ENCODE peak calls at places on chromosomes 13 and 19, in six cellular contexts. A, G, D, B, Y and F are unnamed samples.

GRCh38 chr19:17035842-17036424 is 9.3 kb upstream of the CPAMD8 start:
- DNase-seq in A (peak), G (no peak), D (no peak), B (no peak), Y (no peak), F (no peak)

GRCh38 chr13:31699650-31700049 is 39.7 kb upstream of the RXFP2 start:
- DNase-seq in A (no peak), G (no peak), D (no peak), B (no peak), Y (no peak), F (no peak)

GRCh38 chr19:41324921-41325639 is 15.1 kb downstream of the CCDC97 start:
- DNase-seq in A (peak), G (peak), D (no peak), B (peak), Y (peak), F (no peak)

GRCh38 chr13:25971499-25972145 is 80.2 kb downstream of the SHISA2 start:
- DNase-seq in A (no peak), G (no peak), D (no peak), B (no peak), Y (peak), F (no peak)

GRCh38 chr13:27643334-27644158 is 21.9 kb downstream of the POLR1D start:
- DNase-seq in A (no peak), G (no peak), D (no peak), B (no peak), Y (no peak), F (no peak)

GRCh38 chr13:40422588-40423235 is 243.7 kb downstream of the FOXO1 start:
- DNase-seq in A (no peak), G (no peak), D (no peak), B (no peak), Y (no peak), F (no peak)

GRCh38 chr13:85974604-85975366 is 175.6 kb upstream of the SLITRK6 start:
- DNase-seq in A (no peak), G (no peak), D (no peak), B (no peak), Y (no peak), F (no peak)

GRCh38 chr19:50909240-50910070 is 1.7 kb downstream of the KLK4 start:
- DNase-seq in A (no peak), G (peak), D (peak), B (no peak), Y (no peak), F (no peak)

GRCh38 chr13:26473571-26474230 is 83.8 kb upstream of the WASF3 start:
- DNase-seq in A (no peak), G (no peak), D (no peak), B (no peak), Y (no peak), F (peak)

GRCh38 chr13:60351326-60351725 is 45.7 kb upstream of the TDRD3 start:
- DNase-seq in A (no peak), G (no peak), D (no peak), B (peak), Y (no peak), F (no peak)

GRCh38 chr13:48078251-48078656 is 16.6 kb downstream of the MED4 start:
- DNase-seq in A (no peak), G (no peak), D (no peak), B (no peak), Y (no peak), F (no peak)

GRCh38 chr13:65783383-65783782 is 1446.8 kb downstream of the PCDH9 start:
- DNase-seq in A (no peak), G (no peak), D (no peak), B (no peak), Y (peak), F (no peak)

GRCh38 chr13:29771247-29771646 is 79.2 kb downstream of the UBL3 start:
- DNase-seq in A (no peak), G (no peak), D (no peak), B (peak), Y (no peak), F (no peak)

GRCh38 chr13:21344662-21345176 is 114.4 kb downstream of the ZDHHC20 start:
- DNase-seq in A (no peak), G (no peak), D (no peak), B (no peak), Y (no peak), F (no peak)

GRCh38 chr19:29507081-29507860 is 18.5 kb upstream of the VSTM2B start:
- DNase-seq in A (peak), G (no peak), D (no peak), B (no peak), Y (peak), F (no peak)

GRCh38 chr13:84121456-84121855 is 239.2 kb upstream of the SLITRK1 start:
- DNase-seq in A (no peak), G (no peak), D (no peak), B (no peak), Y (no peak), F (no peak)

GRCh38 chr13:43326100-43326499 is 302.7 kb downstream of the DNAJC15 start:
- DNase-seq in A (no peak), G (no peak), D (no peak), B (no peak), Y (no peak), F (no peak)

GRCh38 chr13:43325636-43326035 is 302.2 kb downstream of the DNAJC15 start:
- DNase-seq in A (no peak), G (no peak), D (no peak), B (no peak), Y (no peak), F (no peak)

GRCh38 chr19:17671906-17672305 is 16.2 kb downstream of the UNC13A start:
- DNase-seq in A (no peak), G (no peak), D (no peak), B (peak), Y (no peak), F (no peak)

GRCh38 chr13:109667754-109668360 is 118.5 kb downstream of the IRS2 start:
- DNase-seq in A (no peak), G (no peak), D (no peak), B (no peak), Y (no peak), F (no peak)

GRCh38 chr19:10566658-10567410 is 1.0 kb upstream of the KRI1 start:
- DNase-seq in A (no peak), G (no peak), D (no peak), B (no peak), Y (peak), F (no peak)

GRCh38 chr13:20049558-20050473 is 91.3 kb downstream of the ZMYM2 start:
- DNase-seq in A (no peak), G (no peak), D (no peak), B (no peak), Y (no peak), F (no peak)

GRCh38 chr19:33225458-33225925 is at the start of gene SLC7A10:
- DNase-seq in A (no peak), G (no peak), D (no peak), B (no peak), Y (no peak), F (no peak)

DNA sequence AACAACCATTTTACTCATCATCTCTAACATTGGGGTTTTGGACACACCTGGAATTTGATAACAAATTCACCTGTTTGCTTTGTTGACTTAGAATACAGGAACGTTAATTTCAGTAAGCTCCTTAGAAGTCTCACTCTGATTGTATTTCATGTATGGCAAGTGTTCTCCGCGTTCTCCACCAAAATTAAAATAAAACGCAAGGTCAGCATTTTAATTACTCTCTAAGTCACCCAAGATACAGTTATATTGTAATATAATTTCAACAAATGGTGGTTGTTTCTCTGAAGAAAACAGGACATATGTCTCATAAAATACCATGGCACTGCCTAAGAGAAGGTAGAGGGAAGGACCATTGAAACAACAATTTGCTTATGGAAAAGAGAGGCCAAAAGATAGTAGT is 742.1 kb downstream of the LIG4 start:
- DNase-seq in A (no peak), G (no peak), D (no peak), B (no peak), Y (no peak), F (no peak)
- TF ChIP-seq CTCF in A (no peak), G (no peak), D (no peak), B (no peak), Y (no peak), F (no peak)

GRCh38 chr19:45781282-45782161 is 768 bp downstream of the DMPK start:
- DNase-seq in A (peak), G (peak), D (no peak), B (no peak), Y (no peak), F (no peak)

GRCh38 chr19:45782820-45783785 is 813 bp upstream of the DMPK start:
- DNase-seq in A (peak), G (peak), D (no peak), B (peak), Y (no peak), F (no peak)

GRCh38 chr19:45784096-45784495 is 1.8 kb upstream of the DMPK start:
- DNase-seq in A (no peak), G (no peak), D (no peak), B (no peak), Y (no peak), F (no peak)

GRCh38 chr19:45780448-45781281 is 1.6 kb downstream of the DMPK start:
- DNase-seq in A (peak), G (peak), D (no peak), B (no peak), Y (no peak), F (no peak)

DNA sequence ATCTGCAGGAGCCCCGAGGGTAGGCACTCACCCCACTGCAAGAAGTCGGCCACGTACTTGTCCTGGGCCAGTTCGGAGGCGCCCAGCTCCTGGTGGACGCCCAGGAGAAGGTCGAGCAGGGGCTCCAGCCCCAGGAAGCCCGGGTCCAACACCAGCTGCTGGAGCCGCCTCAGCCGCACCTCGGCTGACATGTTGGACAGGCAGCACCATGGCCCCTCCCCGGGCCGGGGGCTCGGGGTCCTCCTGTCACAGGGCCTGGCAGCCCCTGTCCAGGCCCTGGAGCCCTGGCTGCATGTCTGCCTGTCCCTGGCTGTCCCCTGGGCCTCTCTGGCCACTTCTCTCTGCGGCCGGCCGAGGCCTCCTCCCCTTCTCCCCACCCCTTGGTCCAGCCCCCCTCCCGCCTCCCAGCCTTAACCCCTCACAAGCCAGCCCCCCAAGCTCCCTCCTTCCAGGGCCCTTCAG is at the start of gene DMPK:
- DNase-seq in A (peak), G (peak), D (no peak), B (no peak), Y (no peak), F (no peak)
- TF ChIP-seq POLR2A in A (peak), G (no peak), D (no peak), B (no peak), Y (no peak), F (no peak)

DNA sequence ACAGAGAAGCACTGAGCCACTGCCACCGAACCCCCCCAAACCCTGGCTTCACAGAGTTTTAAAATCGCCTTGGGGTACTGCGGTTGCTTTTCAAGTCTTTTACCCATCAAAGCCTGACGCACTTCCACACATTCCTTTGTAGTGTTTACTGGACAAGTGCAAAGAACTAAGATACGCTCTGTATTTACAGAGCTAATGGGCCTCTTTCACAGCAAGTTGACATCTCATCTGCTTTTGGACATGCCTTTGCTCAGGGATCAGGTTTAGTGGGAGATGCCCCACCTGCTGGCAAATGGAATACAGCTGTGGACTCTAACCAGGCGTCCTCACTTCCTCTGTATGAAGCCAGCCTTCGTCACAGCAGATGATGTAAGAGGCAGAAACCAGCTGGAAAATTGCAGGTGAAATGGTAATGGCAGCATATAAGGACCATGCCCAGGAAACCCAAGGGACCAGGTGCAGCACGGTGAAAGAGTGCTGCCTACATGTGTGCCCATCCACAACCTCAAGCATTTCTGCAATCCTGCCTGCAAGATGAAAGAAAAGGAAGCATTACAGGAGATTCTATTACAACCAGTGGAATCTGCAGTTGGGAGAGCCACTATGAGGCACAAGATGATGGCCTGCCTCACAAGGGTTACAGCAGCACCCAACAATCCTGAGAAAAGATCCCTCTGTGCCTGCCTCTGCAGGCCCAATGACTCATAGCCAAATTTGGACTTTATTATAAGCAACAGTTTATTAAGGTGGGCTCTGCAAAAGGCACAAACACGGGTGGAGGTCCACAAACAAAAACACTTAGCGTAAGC is 34.7 kb downstream of the BRD4 start:
- DNase-seq in A (no peak), G (no peak), D (no peak), B (peak), Y (peak), F (no peak)
- TF ChIP-seq CTCF in A (no peak), G (no peak), D (peak), B (peak), Y (no peak), F (no peak)

DNA sequence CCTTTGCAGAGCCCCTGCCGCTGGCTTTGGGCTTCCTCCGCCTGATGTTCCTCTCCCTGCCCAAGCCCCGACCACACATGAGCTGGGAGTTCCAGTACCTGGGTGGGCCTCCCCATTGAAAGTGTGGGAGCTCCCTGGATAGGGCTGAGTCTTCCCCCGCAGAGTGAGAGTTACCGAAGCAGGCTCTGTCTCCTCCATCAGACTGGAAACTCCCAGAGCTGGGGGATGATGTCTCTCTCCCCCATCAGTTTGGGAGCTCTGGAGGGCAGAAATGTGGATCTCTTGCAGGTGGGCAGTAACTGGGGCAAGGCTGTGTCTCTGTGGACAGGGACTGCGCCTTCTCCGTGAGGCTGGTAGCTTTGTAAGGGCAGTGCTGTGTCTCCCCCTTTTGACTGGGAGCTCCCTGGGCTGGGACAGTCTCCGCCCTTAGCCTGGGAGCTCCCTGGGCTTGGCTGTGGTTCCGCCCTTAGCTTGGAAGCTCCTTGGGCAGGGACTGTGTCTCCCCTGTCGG is 767 bp downstream of the DCAF15 start:
- DNase-seq in A (peak), G (no peak), D (no peak), B (peak), Y (no peak), F (no peak)
- TF ChIP-seq POLR2A in A (peak), G (no peak), D (no peak), B (no peak), Y (no peak), F (no peak)

DNA sequence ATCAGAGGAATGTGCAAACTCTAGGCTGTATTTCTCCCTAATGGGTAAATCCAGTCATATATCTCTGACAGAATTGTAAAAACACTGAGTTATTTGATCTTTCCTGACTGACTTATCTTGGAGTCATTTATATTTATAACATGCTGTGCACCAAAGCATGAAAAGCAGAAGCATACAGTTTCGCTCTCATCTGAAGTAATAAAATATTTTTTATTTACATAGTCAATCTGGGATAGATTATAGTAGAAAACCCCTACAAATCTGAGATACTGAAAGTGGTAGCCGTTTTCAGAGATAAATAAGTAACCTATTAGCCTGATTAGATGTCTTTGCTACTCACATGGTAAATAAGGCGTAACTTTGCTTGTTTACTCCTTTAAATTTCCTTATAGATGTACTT is 35.0 kb downstream of the LRCH1 start:
- DNase-seq in A (no peak), G (no peak), D (no peak), B (no peak), Y (no peak), F (no peak)
- TF ChIP-seq CTCF in A (no peak), G (no peak), D (no peak), B (no peak), Y (no peak), F (no peak)

DNA sequence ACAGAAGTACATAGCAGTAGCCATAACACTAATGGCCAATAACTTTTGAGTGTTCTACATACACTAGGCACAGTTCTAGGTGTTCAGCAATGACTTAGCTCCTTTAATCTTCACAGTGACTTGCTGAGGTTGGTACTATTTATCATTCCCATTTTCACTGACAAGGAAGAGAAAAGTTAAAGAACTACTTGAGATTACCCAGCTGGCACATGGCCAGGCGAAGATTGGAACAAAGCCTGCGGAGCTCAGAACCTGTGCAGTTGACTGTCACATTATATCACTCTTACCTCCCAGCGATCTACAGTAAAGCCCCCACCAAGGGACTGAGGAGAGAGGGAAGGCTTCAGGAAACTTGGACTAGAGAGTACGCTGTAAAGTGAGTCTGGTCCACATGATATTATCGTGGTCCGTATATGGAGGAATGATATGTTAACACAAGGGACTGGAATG is 42.4 kb upstream of the WDFY2 start:
- DNase-seq in A (no peak), G (peak), D (no peak), B (no peak), Y (no peak), F (no peak)
- TF ChIP-seq POLR2A in A (no peak), G (no peak), D (no peak), B (no peak), Y (no peak), F (no peak)